ENCODE peak calls at places on chromosomes 2 and 18, in five cellular contexts. N is MM.1S, G is HCT116, W is mammary epithelial cell, U is HL-60. R is an unnamed sample. For H3K27me3, the result is how much of the 10 kb centered on the place peaks cover.

GRCh38 chr2:10208736-10209135 is 86.2 kb downstream of the RRM2 start:
- DNase-seq in N (no peak), G (no peak), W (peak), U (no peak), R (no peak)

GRCh38 chr2:119760237-119760807 is 600 bp downstream of the PTPN4 start:
- DNase-seq in N (peak), G (no peak), W (no peak), U (no peak), R (no peak)

GRCh38 chr2:7502306-7502705 is 585.1 kb downstream of the RNF144A start:
- DNase-seq in N (no peak), G (no peak), W (no peak), U (no peak), R (no peak)

GRCh38 chr2:150142561-150142960 is 344.9 kb downstream of the RND3 start:
- DNase-seq in N (no peak), G (no peak), W (peak), U (no peak), R (no peak)

GRCh38 chr18:741931-742512 is 29.6 kb upstream of the ENOSF1 start:
- DNase-seq in N (peak), G (peak), W (peak), U (peak), R (no peak)

GRCh38 chr2:70367722-70368323 is 66.0 kb upstream of the FAM136A start:
- DNase-seq in N (no peak), G (peak), W (peak), U (no peak), R (no peak)

GRCh38 chr2:237154894-237155851 is 69.5 kb downstream of the COPS8 start:
- DNase-seq in N (peak), G (no peak), W (no peak), U (no peak), R (no peak)

GRCh38 chr2:31386648-31387047 is 27.9 kb downstream of the XDH start:
- DNase-seq in N (no peak), G (no peak), W (no peak), U (no peak), R (no peak)

GRCh38 chr2:64906853-64907536 is 82.2 kb upstream of the SLC1A4 start:
- DNase-seq in N (no peak), G (no peak), W (no peak), U (no peak), R (no peak)

GRCh38 chr18:68462148-68462547 is 252.8 kb downstream of the TMX3 start:
- DNase-seq in N (no peak), G (no peak), W (no peak), U (no peak), R (no peak)

GRCh38 chr18:321839-322467 is 54.1 kb upstream of the THOC1 start:
- DNase-seq in N (no peak), G (no peak), W (no peak), U (no peak), R (no peak)

GRCh38 chr18:7482342-7482741 is 84.8 kb upstream of the PTPRM start:
- DNase-seq in N (no peak), G (no peak), W (peak), U (no peak), R (no peak)

GRCh38 chr2:8993902-8994278 is 9.6 kb downstream of the MBOAT2 start:
- DNase-seq in N (no peak), G (no peak), W (no peak), U (no peak), R (no peak)

GRCh38 chr2:204576580-204576979 is 31.3 kb downstream of the PARD3B start:
- DNase-seq in N (no peak), G (no peak), W (no peak), U (no peak), R (no peak)

GRCh38 chr2:96531366-96531765 is 5.2 kb upstream of the ARID5A start:
- DNase-seq in N (no peak), G (no peak), W (no peak), U (no peak), R (no peak)

GRCh38 chr18:34764451-34764850 is 54.4 kb downstream of the DTNA start:
- DNase-seq in N (no peak), G (no peak), W (no peak), U (no peak), R (no peak)

GRCh38 chr2:71930073-71930681 is 217.5 kb downstream of the CYP26B1 start:
- DNase-seq in N (no peak), G (no peak), W (no peak), U (no peak), R (no peak)

GRCh38 chr2:76672798-76673197 is 849.4 kb downstream of the LRRTM4 start:
- DNase-seq in N (no peak), G (no peak), W (no peak), U (no peak), R (no peak)

GRCh38 chr2:64876137-64876647 is 113.0 kb upstream of the SLC1A4 start:
- DNase-seq in N (no peak), G (peak), W (peak), U (no peak), R (no peak)

GRCh38 chr2:106566050-106566449 is 78.9 kb downstream of the CD8B2 start:
- DNase-seq in N (peak), G (no peak), W (peak), U (no peak), R (no peak)

GRCh38 chr2:45191972-45192371 is 182.7 kb upstream of the SIX2 start:
- DNase-seq in N (no peak), G (no peak), W (no peak), U (no peak), R (no peak)

GRCh38 chr2:20656561-20656960 is 5.7 kb upstream of the HS1BP3 start:
- DNase-seq in N (no peak), G (no peak), W (no peak), U (no peak), R (no peak)

GRCh38 chr2:130869441-130870160 is 32.9 kb downstream of the ARHGEF4 start:
- DNase-seq in N (no peak), G (no peak), W (no peak), U (no peak), R (no peak)

GRCh38 chr2:97355887-97356286 is 233.8 kb downstream of the ANKRD36B start:
- DNase-seq in N (no peak), G (no peak), W (no peak), U (no peak), R (no peak)

GRCh38 chr2:239293450-239294430 is 107.1 kb downstream of the HDAC4 start:
- DNase-seq in N (no peak), G (no peak), W (no peak), U (no peak), R (no peak)

GRCh38 chr2:188570365-188570764 is 278.7 kb downstream of the GULP1 start:
- DNase-seq in N (no peak), G (no peak), W (no peak), U (no peak), R (no peak)

GRCh38 chr2:148989882-148990493 is 48.5 kb upstream of the LYPD6B start:
- DNase-seq in N (peak), G (peak), W (peak), U (peak), R (no peak)

GRCh38 chr2:227973241-227973640 is 101.8 kb downstream of the DAW1 start:
- DNase-seq in N (no peak), G (no peak), W (no peak), U (no peak), R (no peak)

GRCh38 chr2:26215833-26216232 is 28.6 kb downstream of the HADHA start:
- DNase-seq in N (no peak), G (no peak), W (no peak), U (no peak), R (no peak)

GRCh38 chr2:238561230-238561629 is 134.5 kb downstream of the ASB1 start:
- DNase-seq in N (no peak), G (no peak), W (peak), U (no peak), R (no peak)

GRCh38 chr2:96164459-96165184 is 19.4 kb upstream of the DUSP2 start:
- DNase-seq in N (no peak), G (no peak), W (no peak), U (no peak), R (no peak)

GRCh38 chr2:117693166-117693565 is 121.3 kb upstream of the DDX18 start:
- DNase-seq in N (no peak), G (no peak), W (no peak), U (no peak), R (no peak)

GRCh38 chr2:95079455-95079776 is 42.2 kb downstream of the MRPS5 start:
- DNase-seq in N (no peak), G (no peak), W (no peak), U (no peak), R (no peak)

GRCh38 chr2:44718431-44718830 is 223.1 kb upstream of the SIX3 start:
- DNase-seq in N (no peak), G (no peak), W (no peak), U (no peak), R (no peak)

GRCh38 chr2:233828546-233829192 is 25.7 kb downstream of the HJURP start:
- DNase-seq in N (no peak), G (no peak), W (no peak), U (no peak), R (no peak)

GRCh38 chr18:79469751-79470150 is 74.0 kb downstream of the NFATC1 start:
- DNase-seq in N (no peak), G (no peak), W (no peak), U (no peak), R (no peak)

GRCh38 chr18:41266616-41267015 is 688.4 kb upstream of the PIK3C3 start:
- DNase-seq in N (no peak), G (no peak), W (no peak), U (no peak), R (no peak)

GRCh38 chr2:110716959-110717645 is 15.3 kb upstream of the ACOXL start:
- DNase-seq in N (no peak), G (no peak), W (no peak), U (no peak), R (no peak)

GRCh38 chr2:110708455-110708854 is 23.9 kb upstream of the ACOXL start:
- DNase-seq in N (no peak), G (no peak), W (no peak), U (no peak), R (no peak)

GRCh38 chr2:110714824-110715223 is 17.5 kb upstream of the ACOXL start:
- DNase-seq in N (no peak), G (no peak), W (no peak), U (no peak), R (no peak)

GRCh38 chr2:110713508-110714362 is 18.6 kb upstream of the ACOXL start:
- DNase-seq in N (peak), G (no peak), W (peak), U (no peak), R (no peak)

GRCh38 chr2:110712737-110713136 is 19.6 kb upstream of the ACOXL start:
- DNase-seq in N (no peak), G (no peak), W (no peak), U (no peak), R (no peak)
- H3K27me3 ChIP-seq in N (under half), G (under half), W (under half), U (under half), R (under half)

GRCh38 chr18:57802166-57802868 is 798 bp downstream of the ATP8B1 start:
- DNase-seq in N (no peak), G (no peak), W (no peak), U (no peak), R (no peak)
- H3K27ac ChIP-seq in N (no peak), G (peak), W (peak), U (no peak), R (peak)

GRCh38 chr2:650343-651310 is 26.6 kb downstream of the TMEM18 start:
- DNase-seq in N (no peak), G (no peak), W (no peak), U (no peak), R (no peak)

GRCh38 chr2:649461-650342 is 27.5 kb downstream of the TMEM18 start:
- DNase-seq in N (no peak), G (no peak), W (no peak), U (no peak), R (no peak)

GRCh38 chr2:647691-648231 is 29.4 kb downstream of the TMEM18 start:
- DNase-seq in N (no peak), G (no peak), W (no peak), U (no peak), R (no peak)

GRCh38 chr2:647003-647560 is 30.1 kb downstream of the TMEM18 start:
- DNase-seq in N (no peak), G (no peak), W (no peak), U (no peak), R (no peak)

GRCh38 chr2:648476-649424 is 28.5 kb downstream of the TMEM18 start:
- DNase-seq in N (no peak), G (no peak), W (no peak), U (no peak), R (no peak)
- H3K27me3 ChIP-seq in N (under half), G (under half), W (under half), U (under half), R (under half)

GRCh38 chr2:159758239-159758638 is 39.8 kb downstream of the CD302 start:
- DNase-seq in N (no peak), G (no peak), W (no peak), U (no peak), R (no peak)
- H3K27ac ChIP-seq in N (no peak), G (no peak), W (no peak), U (no peak), R (no peak)

DNA sequence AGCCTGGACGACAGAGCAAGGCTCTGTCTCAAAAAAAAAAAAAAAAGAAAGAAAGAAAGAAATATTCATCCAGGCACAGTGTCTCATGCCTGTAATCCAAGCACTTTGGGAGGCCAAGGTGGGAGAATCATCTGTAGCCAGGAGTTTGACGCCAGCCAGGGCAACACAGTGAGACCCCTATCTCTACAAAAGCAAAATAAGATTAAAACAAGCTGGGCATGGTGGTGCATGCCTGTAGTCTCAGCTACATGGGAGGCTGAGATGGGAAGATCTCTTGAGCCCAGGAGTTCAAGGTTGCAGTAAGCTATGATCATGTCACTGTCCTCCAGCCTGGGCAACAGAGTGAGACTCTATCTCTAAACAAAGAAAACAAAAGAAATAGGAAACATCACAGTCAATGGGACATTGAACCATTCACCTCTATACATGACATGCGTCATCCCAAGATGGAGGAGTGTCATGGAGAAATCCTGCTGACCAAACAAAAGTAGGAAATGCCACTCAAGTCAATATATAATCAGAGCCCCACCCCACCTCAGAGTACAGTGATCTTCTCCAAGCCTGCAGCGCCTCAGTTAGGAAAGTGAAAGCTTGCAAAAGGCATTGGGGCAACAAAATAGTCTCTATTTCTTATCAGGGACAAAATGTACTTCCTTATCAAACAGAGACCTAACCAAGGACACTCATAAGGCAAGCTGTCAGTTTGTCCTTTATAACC is 9.8 kb downstream of the FEV start:
- DNase-seq in N (no peak), G (no peak), W (no peak), U (no peak), R (no peak)
- H3K27me3 ChIP-seq in N (half or more), G (under half), W (under half), U (under half), R (half or more)

DNA sequence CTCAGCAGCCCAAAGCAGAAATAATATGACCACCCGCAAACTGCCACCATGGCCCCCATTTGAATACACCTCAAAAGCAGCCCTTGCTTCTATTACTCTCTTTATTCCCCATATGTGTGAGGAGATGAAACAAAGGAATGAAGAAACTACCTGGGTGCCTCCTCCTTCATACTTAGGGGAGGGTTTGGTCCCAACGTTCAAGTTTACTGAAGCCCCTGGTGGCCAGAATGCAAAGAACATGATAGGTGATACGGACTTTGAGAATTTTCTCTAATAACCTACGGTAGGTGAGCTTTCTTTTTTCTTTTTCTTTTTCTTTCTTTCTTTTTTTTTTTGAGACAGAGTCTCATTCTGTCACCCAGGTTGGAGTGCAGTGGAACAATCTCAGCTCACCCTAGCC is 110.3 kb upstream of the FBXO11 start:
- DNase-seq in N (no peak), G (peak), W (no peak), U (no peak), R (no peak)
- H3K27ac ChIP-seq in N (no peak), G (no peak), W (no peak), U (no peak), R (no peak)